ENCODE peak calls at places on chromosomes 11 and 22, in ten cellular contexts. One of them, this sample, is unnamed.

GRCh38 chr11:4181780-4182721 is 87.5 kb downstream of the RRM1 start:
- DNase-seq in heart left ventricle: no peak
- DNase-seq in endodermal cell: peak; percentile 93
- DNase-seq in neural progenitor cell: peak; percentile 72
- DNase-seq in body of pancreas: peak; percentile 83
- DNase-seq in spleen: peak; percentile 81
- DNase-seq in psoas muscle: no peak
- DNase-seq in dorsolateral prefrontal cortex: no peak
- DNase-seq in suprapubic skin: no peak
- DNase-seq in neuronal stem cell: peak; percentile 26
- DNase-seq in this sample: no peak

GRCh38 chr22:25827415-25827814 is 85.4 kb downstream of the MYO18B start:
- DNase-seq in body of pancreas: no peak
- DNase-seq in dorsolateral prefrontal cortex: no peak
- DNase-seq in spleen: no peak
- DNase-seq in heart left ventricle: no peak
- DNase-seq in endodermal cell: no peak
- DNase-seq in psoas muscle: no peak
- DNase-seq in neural progenitor cell: peak; percentile 68
- DNase-seq in suprapubic skin: no peak
- DNase-seq in neuronal stem cell: peak; percentile 8
- DNase-seq in this sample: peak; percentile 6

GRCh38 chr11:60831501-60832079 is 10.3 kb upstream of the CCDC86 start:
- DNase-seq in psoas muscle: no peak
- DNase-seq in suprapubic skin: no peak
- DNase-seq in neuronal stem cell: no peak
- DNase-seq in body of pancreas: no peak
- DNase-seq in endodermal cell: no peak
- DNase-seq in neural progenitor cell: no peak
- DNase-seq in heart left ventricle: no peak
- DNase-seq in spleen: no peak
- DNase-seq in dorsolateral prefrontal cortex: no peak
- DNase-seq in this sample: no peak

GRCh38 chr11:11964774-11965150 is 43.7 kb downstream of the DKK3 start:
- DNase-seq in neural progenitor cell: no peak
- DNase-seq in spleen: peak; percentile 29
- DNase-seq in endodermal cell: no peak
- DNase-seq in heart left ventricle: no peak
- DNase-seq in body of pancreas: no peak
- DNase-seq in dorsolateral prefrontal cortex: no peak
- DNase-seq in psoas muscle: peak; percentile 31
- DNase-seq in suprapubic skin: no peak
- DNase-seq in neuronal stem cell: no peak
- DNase-seq in this sample: no peak

GRCh38 chr11:94664336-94664735 is 97.2 kb downstream of the PIWIL4 start:
- DNase-seq in psoas muscle: no peak
- DNase-seq in body of pancreas: peak; percentile 16
- DNase-seq in dorsolateral prefrontal cortex: no peak
- DNase-seq in suprapubic skin: no peak
- DNase-seq in neuronal stem cell: no peak
- DNase-seq in endodermal cell: peak; percentile 43
- DNase-seq in neural progenitor cell: no peak
- DNase-seq in spleen: no peak
- DNase-seq in heart left ventricle: no peak
- DNase-seq in this sample: no peak

GRCh38 chr11:15801616-15802015 is 554.7 kb downstream of the SOX6 start:
- DNase-seq in dorsolateral prefrontal cortex: no peak
- DNase-seq in heart left ventricle: no peak
- DNase-seq in neuronal stem cell: no peak
- DNase-seq in body of pancreas: no peak
- DNase-seq in suprapubic skin: no peak
- DNase-seq in psoas muscle: no peak
- DNase-seq in spleen: no peak
- DNase-seq in neural progenitor cell: no peak
- DNase-seq in endodermal cell: no peak
- DNase-seq in this sample: no peak

GRCh38 chr22:45441158-45441557 is 27.7 kb downstream of the RIBC2 start:
- DNase-seq in dorsolateral prefrontal cortex: no peak
- DNase-seq in psoas muscle: peak; percentile 71
- DNase-seq in body of pancreas: peak; percentile 55
- DNase-seq in spleen: no peak
- DNase-seq in neural progenitor cell: peak; percentile 73
- DNase-seq in neuronal stem cell: peak; percentile 39
- DNase-seq in suprapubic skin: no peak
- DNase-seq in heart left ventricle: no peak
- DNase-seq in endodermal cell: peak; percentile 86
- DNase-seq in this sample: no peak

GRCh38 chr22:20758688-20759087 is 15.2 kb upstream of the SERPIND1 start:
- DNase-seq in suprapubic skin: no peak
- DNase-seq in heart left ventricle: no peak
- DNase-seq in dorsolateral prefrontal cortex: no peak
- DNase-seq in endodermal cell: peak; percentile 53
- DNase-seq in body of pancreas: no peak
- DNase-seq in spleen: no peak
- DNase-seq in psoas muscle: no peak
- DNase-seq in neural progenitor cell: peak; percentile 14
- DNase-seq in neuronal stem cell: no peak
- DNase-seq in this sample: no peak

GRCh38 chr11:45294499-45294898 is 8.4 kb upstream of the SYT13 start:
- DNase-seq in heart left ventricle: no peak
- DNase-seq in neural progenitor cell: no peak
- DNase-seq in endodermal cell: no peak
- DNase-seq in psoas muscle: no peak
- DNase-seq in neuronal stem cell: no peak
- DNase-seq in dorsolateral prefrontal cortex: no peak
- DNase-seq in suprapubic skin: no peak
- DNase-seq in spleen: no peak
- DNase-seq in body of pancreas: no peak
- DNase-seq in this sample: no peak

GRCh38 chr11:295351-296205 is 3.7 kb downstream of the IFITM5 start:
- DNase-seq in body of pancreas: peak; percentile 11
- DNase-seq in psoas muscle: peak; percentile 39
- DNase-seq in suprapubic skin: no peak
- DNase-seq in dorsolateral prefrontal cortex: no peak
- DNase-seq in spleen: peak; percentile 69
- DNase-seq in neuronal stem cell: no peak
- DNase-seq in heart left ventricle: peak; percentile 50
- DNase-seq in neural progenitor cell: no peak
- DNase-seq in endodermal cell: peak; percentile 44
- DNase-seq in this sample: no peak

GRCh38 chr11:111405551-111405950 is 26.5 kb upstream of the POU2AF1 start:
- DNase-seq in psoas muscle: no peak
- DNase-seq in neuronal stem cell: no peak
- DNase-seq in suprapubic skin: no peak
- DNase-seq in body of pancreas: no peak
- DNase-seq in heart left ventricle: no peak
- DNase-seq in spleen: no peak
- DNase-seq in neural progenitor cell: no peak
- DNase-seq in dorsolateral prefrontal cortex: no peak
- DNase-seq in endodermal cell: no peak
- DNase-seq in this sample: no peak

GRCh38 chr11:9941991-9942390 is 278.1 kb downstream of the SWAP70 start:
- DNase-seq in body of pancreas: no peak
- DNase-seq in endodermal cell: no peak
- DNase-seq in neural progenitor cell: no peak
- DNase-seq in dorsolateral prefrontal cortex: no peak
- DNase-seq in heart left ventricle: no peak
- DNase-seq in neuronal stem cell: no peak
- DNase-seq in psoas muscle: no peak
- DNase-seq in spleen: no peak
- DNase-seq in suprapubic skin: no peak
- DNase-seq in this sample: no peak

GRCh38 chr11:63764201-63764711 is 4.3 kb downstream of the ZFTA start:
- DNase-seq in psoas muscle: peak; percentile 53
- DNase-seq in body of pancreas: peak; percentile 16
- DNase-seq in neural progenitor cell: peak; percentile 83
- DNase-seq in neuronal stem cell: no peak
- DNase-seq in spleen: no peak
- DNase-seq in heart left ventricle: no peak
- DNase-seq in endodermal cell: no peak
- DNase-seq in suprapubic skin: no peak
- DNase-seq in dorsolateral prefrontal cortex: no peak
- DNase-seq in this sample: no peak

GRCh38 chr22:25360891-25361645 is 141.6 kb downstream of the CRYBB2 start:
- DNase-seq in heart left ventricle: peak; percentile 58
- DNase-seq in suprapubic skin: peak; percentile 65
- DNase-seq in body of pancreas: peak; percentile 8
- DNase-seq in neuronal stem cell: no peak
- DNase-seq in dorsolateral prefrontal cortex: no peak
- DNase-seq in psoas muscle: no peak
- DNase-seq in spleen: peak; percentile 48
- DNase-seq in neural progenitor cell: no peak
- DNase-seq in endodermal cell: no peak
- DNase-seq in this sample: no peak

GRCh38 chr11:94088906-94089305 is 39.7 kb upstream of the PANX1 start:
- DNase-seq in psoas muscle: no peak
- DNase-seq in endodermal cell: no peak
- DNase-seq in dorsolateral prefrontal cortex: no peak
- DNase-seq in spleen: no peak
- DNase-seq in suprapubic skin: no peak
- DNase-seq in neural progenitor cell: no peak
- DNase-seq in body of pancreas: no peak
- DNase-seq in heart left ventricle: no peak
- DNase-seq in neuronal stem cell: no peak
- DNase-seq in this sample: no peak

GRCh38 chr22:35589071-35589735 is 27.9 kb downstream of the MB start:
- DNase-seq in endodermal cell: no peak
- DNase-seq in psoas muscle: peak; percentile 92
- DNase-seq in neuronal stem cell: no peak
- DNase-seq in suprapubic skin: no peak
- DNase-seq in dorsolateral prefrontal cortex: no peak
- DNase-seq in body of pancreas: no peak
- DNase-seq in spleen: no peak
- DNase-seq in heart left ventricle: peak; percentile 56
- DNase-seq in neural progenitor cell: no peak
- DNase-seq in this sample: peak; percentile 97

DNA sequence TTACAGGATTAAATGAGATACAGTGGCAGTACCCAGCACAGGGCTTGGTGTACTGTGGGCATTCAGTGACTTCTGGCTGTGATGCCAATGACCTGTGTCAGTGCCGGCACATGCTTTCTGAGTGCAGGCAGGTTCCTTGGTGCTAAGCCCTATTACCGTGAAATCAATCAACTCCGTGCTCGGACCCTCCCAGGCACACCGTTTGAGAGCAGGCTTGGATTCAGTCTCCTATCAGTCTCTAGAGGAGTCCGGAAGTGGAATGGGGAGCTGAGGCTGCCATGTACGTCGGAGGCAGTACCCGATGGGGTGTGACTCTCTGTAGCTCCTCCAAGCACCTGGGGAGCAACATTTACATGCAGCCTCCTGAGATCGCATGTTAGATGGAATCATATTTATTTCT is 42.6 kb downstream of the CACNG2 start:
- DNase-seq in psoas muscle: no peak
- DNase-seq in neural progenitor cell: no peak
- DNase-seq in dorsolateral prefrontal cortex: no peak
- DNase-seq in body of pancreas: no peak
- DNase-seq in neuronal stem cell: no peak
- DNase-seq in suprapubic skin: no peak
- DNase-seq in heart left ventricle: no peak
- DNase-seq in endodermal cell: no peak
- DNase-seq in spleen: no peak
- DNase-seq in this sample: no peak
- H3K27me3 ChIP-seq in psoas muscle: no peaks in the 10 kb centered on the region
- H3K27me3 ChIP-seq in neural progenitor cell: no peaks in the 10 kb centered on the region
- H3K27me3 ChIP-seq in dorsolateral prefrontal cortex: no peaks in the 10 kb centered on the region
- H3K27me3 ChIP-seq in body of pancreas: no peaks in the 10 kb centered on the region
- H3K27me3 ChIP-seq in neuronal stem cell: no peaks in the 10 kb centered on the region
- H3K27me3 ChIP-seq in suprapubic skin: peaks cover 26% of the 10 kb centered on the region
- H3K27me3 ChIP-seq in heart left ventricle: peaks cover 5% of the 10 kb centered on the region
- H3K27me3 ChIP-seq in endodermal cell: no peaks in the 10 kb centered on the region
- H3K27me3 ChIP-seq in spleen: no peaks in the 10 kb centered on the region
- H3K27me3 ChIP-seq in this sample: no peaks in the 10 kb centered on the region

DNA sequence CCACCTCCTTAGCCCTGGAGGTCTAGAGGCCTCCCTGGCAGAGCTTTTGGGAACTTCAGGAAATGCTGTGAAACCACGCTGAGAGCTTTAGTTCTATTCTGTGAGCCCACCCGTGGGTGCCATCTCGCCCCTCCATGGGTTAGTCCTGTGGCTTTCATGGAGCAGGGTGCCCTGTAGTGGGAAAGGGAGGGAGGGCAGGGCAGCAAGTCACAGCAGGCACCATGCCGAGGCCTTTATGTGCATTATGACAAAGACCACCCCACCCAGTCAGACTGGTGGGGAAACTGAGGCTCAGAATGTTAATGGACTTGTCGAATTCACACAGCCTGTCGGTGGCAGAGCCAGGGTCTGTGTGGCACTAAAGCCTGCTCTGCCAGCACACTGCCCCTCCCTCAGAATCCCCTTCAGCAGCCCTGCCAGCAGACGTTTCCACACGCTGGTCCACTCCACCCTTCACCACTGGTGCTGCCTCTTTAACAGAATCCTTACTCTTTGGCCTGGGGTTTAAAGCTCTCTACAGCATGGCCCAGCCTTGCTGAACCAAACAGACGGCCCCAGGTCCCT is 13.4 kb downstream of the TMPRSS13 start:
- DNase-seq in suprapubic skin: peak; percentile 66
- DNase-seq in neuronal stem cell: no peak
- DNase-seq in psoas muscle: no peak
- DNase-seq in heart left ventricle: no peak
- DNase-seq in endodermal cell: peak; percentile 38
- DNase-seq in spleen: peak; percentile 54
- DNase-seq in neural progenitor cell: no peak
- DNase-seq in dorsolateral prefrontal cortex: no peak
- DNase-seq in body of pancreas: no peak
- DNase-seq in this sample: peak; percentile 18
- H3K27me3 ChIP-seq in suprapubic skin: peaks cover 2% of the 10 kb centered on the region
- H3K27me3 ChIP-seq in neuronal stem cell: no peaks in the 10 kb centered on the region
- H3K27me3 ChIP-seq in psoas muscle: no peaks in the 10 kb centered on the region
- H3K27me3 ChIP-seq in heart left ventricle: no peaks in the 10 kb centered on the region
- H3K27me3 ChIP-seq in endodermal cell: peaks cover 4% of the 10 kb centered on the region
- H3K27me3 ChIP-seq in spleen: no peaks in the 10 kb centered on the region
- H3K27me3 ChIP-seq in neural progenitor cell: no peaks in the 10 kb centered on the region
- H3K27me3 ChIP-seq in dorsolateral prefrontal cortex: no peaks in the 10 kb centered on the region
- H3K27me3 ChIP-seq in body of pancreas: no peaks in the 10 kb centered on the region
- H3K27me3 ChIP-seq in this sample: no peaks in the 10 kb centered on the region

GRCh38 chr11:36343436-36343835 is 47.3 kb downstream of the PRR5L start:
- DNase-seq in dorsolateral prefrontal cortex: no peak
- DNase-seq in heart left ventricle: no peak
- DNase-seq in endodermal cell: no peak
- DNase-seq in body of pancreas: no peak
- DNase-seq in neural progenitor cell: no peak
- DNase-seq in suprapubic skin: no peak
- DNase-seq in psoas muscle: no peak
- DNase-seq in spleen: no peak
- DNase-seq in neuronal stem cell: no peak
- DNase-seq in this sample: no peak
- H3K27me3 ChIP-seq in dorsolateral prefrontal cortex: no peaks in the 10 kb centered on the region
- H3K27me3 ChIP-seq in heart left ventricle: no peaks in the 10 kb centered on the region
- H3K27me3 ChIP-seq in endodermal cell: no peaks in the 10 kb centered on the region
- H3K27me3 ChIP-seq in body of pancreas: no peaks in the 10 kb centered on the region
- H3K27me3 ChIP-seq in neural progenitor cell: no peaks in the 10 kb centered on the region
- H3K27me3 ChIP-seq in suprapubic skin: no peaks in the 10 kb centered on the region
- H3K27me3 ChIP-seq in psoas muscle: no peaks in the 10 kb centered on the region
- H3K27me3 ChIP-seq in spleen: no peaks in the 10 kb centered on the region
- H3K27me3 ChIP-seq in neuronal stem cell: no peaks in the 10 kb centered on the region
- H3K27me3 ChIP-seq in this sample: no peaks in the 10 kb centered on the region

DNA sequence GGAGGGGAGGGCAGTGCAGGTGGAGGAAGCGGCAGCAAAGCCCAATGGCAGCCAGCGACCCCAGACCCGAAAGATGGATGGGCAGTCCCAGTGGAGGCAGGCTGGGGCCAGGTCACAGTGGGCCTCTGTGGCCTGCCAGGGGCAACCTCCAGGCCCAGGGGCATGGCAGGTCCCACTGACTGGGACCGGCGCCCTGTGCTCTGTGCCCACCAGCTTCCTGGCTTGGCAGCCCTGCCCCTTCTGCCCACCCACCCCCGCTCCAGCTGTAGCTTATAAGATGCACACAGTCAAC is 4.3 kb upstream of the KCNK7 start:
- DNase-seq in psoas muscle: no peak
- DNase-seq in dorsolateral prefrontal cortex: no peak
- DNase-seq in body of pancreas: no peak
- DNase-seq in suprapubic skin: no peak
- DNase-seq in heart left ventricle: no peak
- DNase-seq in spleen: no peak
- DNase-seq in endodermal cell: no peak
- DNase-seq in neural progenitor cell: no peak
- DNase-seq in neuronal stem cell: no peak
- DNase-seq in this sample: no peak
- H3K27me3 ChIP-seq in psoas muscle: no peaks in the 10 kb centered on the region
- H3K27me3 ChIP-seq in dorsolateral prefrontal cortex: no peaks in the 10 kb centered on the region
- H3K27me3 ChIP-seq in body of pancreas: no peaks in the 10 kb centered on the region
- H3K27me3 ChIP-seq in suprapubic skin: no peaks in the 10 kb centered on the region
- H3K27me3 ChIP-seq in heart left ventricle: no peaks in the 10 kb centered on the region
- H3K27me3 ChIP-seq in spleen: no peaks in the 10 kb centered on the region
- H3K27me3 ChIP-seq in endodermal cell: no peaks in the 10 kb centered on the region
- H3K27me3 ChIP-seq in neural progenitor cell: no peaks in the 10 kb centered on the region
- H3K27me3 ChIP-seq in neuronal stem cell: no peaks in the 10 kb centered on the region
- H3K27me3 ChIP-seq in this sample: no peaks in the 10 kb centered on the region

This sample was measured in RWPE2.